ENCODE peak calls at places on chromosomes 2 and 18, in five cellular contexts. L, F, T, V and G are unnamed samples.

GRCh38 chr2:212451786-212452200 is 86.8 kb downstream of the ERBB4 start:
- DNase-seq in V (no peak), T (no peak), F (peak; percentile 93), L (no peak), G (no peak)

GRCh38 chr2:229296016-229296415 is 24.9 kb upstream of the PID1 start:
- DNase-seq in L (no peak), V (no peak), F (no peak), T (no peak), G (no peak)

GRCh38 chr2:135744761-135745314 is 3.2 kb downstream of the UBXN4 start:
- DNase-seq in L (peak; percentile 11), T (no peak), V (no peak), F (peak; percentile 37), G (no peak)

GRCh38 chr2:224584768-224585204 is 377 bp downstream of the CUL3 start:
- DNase-seq in F (no peak), L (peak; percentile 45), V (peak; percentile 39), T (no peak), G (peak; percentile 32)

GRCh38 chr2:127108090-127108523 is 1.2 kb upstream of the BIN1 start:
- DNase-seq in V (no peak), F (no peak), T (no peak), L (no peak), G (no peak)

GRCh38 chr18:22542400-22542835 is 124.7 kb upstream of the CTAGE1 start:
- DNase-seq in V (no peak), F (peak; percentile 36), L (no peak), T (no peak), G (no peak)

GRCh38 chr2:205683179-205683978 is 1.1 kb downstream of the NRP2 start:
- DNase-seq in F (no peak), T (no peak), L (no peak), V (no peak), G (peak; percentile 65)

GRCh38 chr2:208489687-208490086 is 83.1 kb downstream of the PTH2R start:
- DNase-seq in T (peak; percentile 97), V (no peak), F (no peak), L (no peak), G (no peak)

GRCh38 chr2:182890305-182890704 is 23.9 kb upstream of the FRZB start:
- DNase-seq in T (no peak), F (no peak), L (no peak), V (no peak), G (no peak)

GRCh38 chr2:208046686-208047085 is 21.4 kb upstream of the PLEKHM3 start:
- DNase-seq in F (no peak), V (no peak), T (no peak), L (no peak), G (no peak)